ENCODE peak calls at places on chromosomes 4 and X, in nine cellular contexts. F is HepG2, V is ovary, Q is H1, S is suprapubic skin, Z is transverse colon, O is tibial nerve, E is A549, D is upper lobe of left lung. K is an unnamed sample. For H3K4me1, the result is how much of the 10 kb centered on the place peaks cover.

GRCh38 chr4:123661080-123661737 is 264.6 kb downstream of the SPRY1 start:
- DNase-seq in V (no peak), F (no peak), O (no peak), Q (no peak), Z (no peak), S (no peak), D (no peak), E (no peak), K (no peak)

GRCh38 chr4:3745886-3746656 is 20.1 kb upstream of the ADRA2C start:
- DNase-seq in E (peak), Z (no peak), S (no peak), Q (no peak), V (no peak), D (no peak), O (no peak), F (no peak), K (no peak)

GRCh38 chr4:47271296-47271695 is 192.2 kb downstream of the COMMD8 start:
- DNase-seq in F (no peak), V (no peak), Z (no peak), E (no peak), D (no peak), S (no peak), O (no peak), Q (no peak), K (no peak)

GRCh38 chr4:15758294-15758693 is 19.8 kb upstream of the CD38 start:
- DNase-seq in Q (no peak), F (no peak), D (no peak), Z (no peak), E (no peak), V (no peak), O (no peak), S (no peak), K (no peak)

GRCh38 chr4:180116840-180117239 is 2126.4 kb upstream of the TENM3 start:
- DNase-seq in O (no peak), D (no peak), Q (no peak), S (no peak), Z (no peak), V (no peak), F (no peak), E (no peak), K (no peak)

GRCh38 chr4:76998251-76998901 is 48.8 kb downstream of the SEPTIN11 start:
- DNase-seq in D (no peak), Z (no peak), S (no peak), F (no peak), E (no peak), O (no peak), Q (no peak), V (no peak), K (peak)

GRCh38 chrX:3638280-3638873 is 75.1 kb downstream of the PRKX start:
- DNase-seq in E (peak), O (peak), V (peak), D (no peak), Z (peak), S (no peak), Q (no peak), F (peak), K (no peak)

GRCh38 chr4:145732416-145732815 is 52.5 kb downstream of the C4orf51 start:
- DNase-seq in E (no peak), Z (peak), F (no peak), D (no peak), S (no peak), O (no peak), V (no peak), Q (no peak), K (no peak)

GRCh38 chrX:40478457-40479065 is 102.2 kb upstream of the ATP6AP2 start:
- DNase-seq in E (no peak), Q (no peak), D (no peak), V (no peak), Z (no peak), S (no peak), F (no peak), O (no peak), K (no peak)

GRCh38 chr4:36587909-36588472 is 306.6 kb downstream of the DTHD1 start:
- DNase-seq in Z (no peak), F (no peak), E (no peak), D (no peak), S (no peak), V (no peak), O (no peak), Q (no peak), K (no peak)

GRCh38 chrX:10512258-10512657 is 108.1 kb downstream of the MID1 start:
- DNase-seq in O (no peak), Z (no peak), E (no peak), F (no peak), Q (no peak), D (no peak), V (no peak), S (no peak), K (no peak)

GRCh38 chr4:127503111-127503510 is 129.6 kb upstream of the INTU start:
- DNase-seq in D (no peak), Z (no peak), E (no peak), Q (peak), S (no peak), O (no peak), F (no peak), V (no peak), K (no peak)

GRCh38 chrX:131392666-131393065 is 103.6 kb upstream of the IGSF1 start:
- DNase-seq in E (no peak), V (no peak), D (peak), Q (no peak), S (no peak), F (no peak), Z (no peak), O (no peak), K (no peak)

GRCh38 chr4:142316913-142317312 is 529.2 kb downstream of the INPP4B start:
- DNase-seq in S (no peak), Q (no peak), V (no peak), Z (no peak), O (no peak), F (no peak), E (no peak), D (no peak), K (no peak)

GRCh38 chr4:1980561-1981041 is 28.2 kb downstream of the NELFA start:
- DNase-seq in S (no peak), Z (no peak), E (no peak), V (no peak), Q (no peak), F (no peak), D (peak), O (no peak), K (no peak)

GRCh38 chr4:140152760-140153418 is 1.1 kb downstream of the MAML3 start:
- DNase-seq in F (no peak), O (peak), Z (peak), S (peak), Q (no peak), V (peak), E (no peak), D (peak), K (peak)

GRCh38 chr4:92599044-92599443 is 295.3 kb downstream of the GRID2 start:
- DNase-seq in V (no peak), F (no peak), E (peak), D (no peak), Q (no peak), S (no peak), O (no peak), Z (no peak), K (no peak)

GRCh38 chr4:165799384-165799815 is 73.6 kb upstream of the TLL1 start:
- DNase-seq in D (peak), V (peak), O (no peak), S (no peak), F (no peak), Z (no peak), E (no peak), Q (no peak), K (no peak)

GRCh38 chr4:120853101-120853940 is 69.2 kb downstream of the PRDM5 start:
- DNase-seq in V (no peak), F (no peak), D (no peak), E (no peak), O (no peak), Q (no peak), S (no peak), Z (no peak), K (no peak)

GRCh38 chrX:47577901-47578300 is 4.3 kb upstream of the TIMP1 start:
- DNase-seq in E (no peak), S (no peak), D (no peak), F (no peak), Q (no peak), V (no peak), Z (no peak), O (no peak), K (peak)

GRCh38 chr4:125520258-125520990 is 205.7 kb downstream of the FAT4 start:
- DNase-seq in Z (no peak), F (no peak), D (no peak), O (no peak), S (no peak), E (no peak), Q (no peak), V (no peak), K (no peak)

GRCh38 chr4:52932586-52933482 is 70.7 kb downstream of the RASL11B start:
- DNase-seq in V (no peak), E (no peak), O (no peak), D (no peak), Q (no peak), Z (no peak), F (no peak), S (no peak), K (no peak)

GRCh38 chrX:39445336-39445735 is 644.1 kb downstream of the MID1IP1 start:
- DNase-seq in S (no peak), Z (peak), F (no peak), D (no peak), V (no peak), Q (no peak), O (no peak), E (peak), K (no peak)

GRCh38 chr4:155914782-155915181 is 11.3 kb downstream of the TDO2 start:
- DNase-seq in S (no peak), D (no peak), Z (no peak), Q (no peak), V (no peak), E (no peak), O (no peak), F (no peak), K (no peak)

GRCh38 chr4:130689182-130689581 is 1593.2 kb downstream of the C4orf33 start:
- DNase-seq in O (no peak), F (no peak), Q (no peak), E (no peak), S (no peak), D (no peak), Z (no peak), V (no peak), K (no peak)

GRCh38 chrX:40145001-40145631 is 47.4 kb upstream of the BCOR start:
- DNase-seq in Q (no peak), Z (no peak), D (peak), E (no peak), V (no peak), S (no peak), F (no peak), O (no peak), K (no peak)

GRCh38 chrX:39808471-39808917 is 289.3 kb downstream of the BCOR start:
- DNase-seq in O (peak), E (no peak), D (no peak), Q (no peak), Z (no peak), S (no peak), F (no peak), V (no peak), K (no peak)

GRCh38 chrX:73401591-73402266 is 45.1 kb upstream of the CDX4 start:
- DNase-seq in V (no peak), F (no peak), O (no peak), E (no peak), S (no peak), D (no peak), Z (no peak), Q (no peak), K (no peak)

GRCh38 chr4:54231419-54232150 is 2.5 kb downstream of the PDGFRA start:
- DNase-seq in E (no peak), S (peak), Z (no peak), Q (no peak), F (no peak), O (peak), D (peak), V (peak), K (no peak)

GRCh38 chrX:43655961-43656494 is at the start of gene MAOA:
- DNase-seq in F (peak), Z (peak), V (peak), Q (no peak), O (peak), S (peak), E (no peak), D (peak), K (peak)

GRCh38 chrX:24733111-24733510 is 39.4 kb downstream of the POLA1 start:
- DNase-seq in O (no peak), Z (no peak), V (no peak), D (no peak), E (no peak), S (no peak), F (no peak), Q (no peak), K (no peak)

GRCh38 chr4:113684534-113685091 is 76.9 kb downstream of the CAMK2D start:
- DNase-seq in E (peak), F (peak), Z (peak), Q (no peak), O (peak), D (no peak), S (no peak), V (peak), K (no peak)

GRCh38 chrX:71366674-71367256 is 608 bp downstream of the TAF1 start:
- DNase-seq in O (no peak), Q (no peak), F (no peak), Z (peak), E (peak), V (no peak), D (peak), S (no peak), K (no peak)

GRCh38 chr4:85489273-85489672 is 14.3 kb downstream of the ARHGAP24 start:
- DNase-seq in Z (no peak), E (peak), S (no peak), Q (no peak), F (no peak), D (no peak), O (no peak), V (no peak), K (no peak)

GRCh38 chrX:105458846-105459245 is 238.4 kb upstream of the TEX13A start:
- DNase-seq in Z (no peak), S (no peak), Q (no peak), O (no peak), E (no peak), F (no peak), V (no peak), D (no peak), K (no peak)

GRCh38 chrX:154010330-154011087 is 9.2 kb downstream of the IRAK1 start:
- DNase-seq in Z (no peak), D (no peak), O (no peak), V (no peak), F (peak), S (no peak), E (peak), Q (no peak), K (no peak)
- TF ChIP-seq POLR2A in Z (no peak), D (no peak), O (no peak), V (no peak), F (no peak), S (no peak), E (no peak), Q (no peak), K (no peak)

GRCh38 chr4:7740866-7741525 is 198.7 kb downstream of the AFAP1 start:
- DNase-seq in F (no peak), Z (no peak), E (no peak), O (no peak), Q (no peak), D (no peak), V (no peak), S (no peak), K (no peak)

GRCh38 chr4:7741946-7742806 is 197.5 kb downstream of the AFAP1 start:
- DNase-seq in F (no peak), O (no peak), S (no peak), V (no peak), D (no peak), E (no peak), Q (no peak), Z (no peak), K (no peak)

GRCh38 chr4:7738458-7739076 is 201.1 kb downstream of the AFAP1 start:
- DNase-seq in E (no peak), Z (no peak), O (no peak), Q (no peak), S (no peak), V (no peak), D (no peak), F (no peak), K (no peak)

GRCh38 chr4:7739077-7739917 is 200.4 kb downstream of the AFAP1 start:
- DNase-seq in D (no peak), V (no peak), F (no peak), S (no peak), Q (no peak), O (no peak), Z (no peak), E (no peak), K (no peak)

GRCh38 chr4:7739918-7740865 is 199.5 kb downstream of the AFAP1 start:
- DNase-seq in V (no peak), S (no peak), F (no peak), O (no peak), Q (no peak), Z (no peak), E (no peak), D (no peak), K (no peak)
- H3K4me1 ChIP-seq in V (under half), S (under half), F (under half), O (under half), Q (under half), Z (under half), E (under half), D (under half), K (under half)

GRCh38 chr4:44446191-44446590 is 2.4 kb downstream of the KCTD8 start:
- DNase-seq in F (no peak), D (no peak), Q (no peak), E (no peak), S (no peak), V (no peak), O (no peak), Z (no peak), K (no peak)
- TF ChIP-seq EP300 in F (no peak), D (no peak), Q (no peak), E (no peak), S (no peak), V (no peak), O (no peak), Z (no peak), K (no peak)

GRCh38 chr4:10082459-10083272 is 33.9 kb downstream of the WDR1 start:
- DNase-seq in S (peak), E (no peak), Q (no peak), Z (peak), V (peak), F (no peak), D (no peak), O (no peak), K (no peak)

GRCh38 chr4:10083331-10083769 is 33.2 kb downstream of the WDR1 start:
- DNase-seq in O (no peak), E (no peak), Z (peak), F (no peak), Q (no peak), S (peak), D (no peak), V (peak), K (no peak)

GRCh38 chr4:10080874-10081606 is 35.6 kb downstream of the WDR1 start:
- DNase-seq in O (no peak), S (peak), Q (no peak), D (no peak), E (no peak), Z (no peak), V (no peak), F (no peak), K (no peak)

GRCh38 chr4:10079951-10080873 is 36.4 kb downstream of the WDR1 start:
- DNase-seq in D (no peak), F (no peak), V (no peak), Z (no peak), O (no peak), E (no peak), S (peak), Q (no peak), K (no peak)

GRCh38 chr4:10082047-10082446 is 34.6 kb downstream of the WDR1 start:
- DNase-seq in E (no peak), O (no peak), F (no peak), Q (no peak), Z (peak), D (no peak), S (peak), V (peak), K (no peak)
- TF ChIP-seq POLR2A in E (no peak), O (no peak), F (no peak), Q (no peak), Z (no peak), D (no peak), S (no peak), V (no peak), K (no peak)

DNA sequence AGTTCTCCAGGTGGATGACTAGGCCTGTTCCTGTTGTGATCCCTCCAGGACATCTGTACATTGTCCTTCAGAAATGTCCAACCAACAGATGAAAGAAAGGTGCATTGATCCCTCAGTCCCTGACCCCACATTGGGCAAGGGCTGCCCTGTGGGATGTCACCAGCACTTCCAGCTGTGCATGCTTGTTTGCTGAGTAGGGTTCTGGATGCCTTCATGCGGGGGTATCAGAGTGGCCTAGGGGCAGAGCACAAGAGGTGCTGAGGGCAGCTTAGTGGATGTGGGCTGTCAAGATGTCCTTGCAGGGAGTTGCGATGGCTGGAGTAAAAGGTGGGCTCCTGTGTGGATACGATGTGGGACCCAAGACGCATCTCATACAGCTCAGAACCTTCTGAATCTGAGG is 112.5 kb downstream of the PALLD start:
- DNase-seq in V (no peak), F (no peak), O (no peak), D (no peak), Z (no peak), E (no peak), Q (no peak), S (no peak), K (no peak)
- H3K4me1 ChIP-seq in V (under half), F (under half), O (under half), D (under half), Z (under half), E (under half), Q (under half), S (under half), K (under half)

GRCh38 chr4:81220269-81220668 is 5.2 kb upstream of the PRKG2 start:
- DNase-seq in S (no peak), F (no peak), Z (no peak), D (no peak), V (no peak), O (no peak), E (no peak), Q (no peak), K (no peak)
- TF ChIP-seq EP300 in S (no peak), F (no peak), Z (no peak), D (no peak), V (no peak), O (no peak), E (no peak), Q (no peak), K (no peak)

K was measured in esophagus muscularis mucosa.